ENCODE peak calls at places on chromosome 12, in ten cellular contexts. One of them, this sample, is unnamed.

GRCh38 chr12:95319694-95320331 is 102.2 kb downstream of the VEZT start:
- DNase-seq in activated naive CD4-positive, alpha-beta T cell treated with anti-CD3 and anti-CD28 coated beads, Interleukin-2, amount 50 U/mL, for 72 hours: no peak
- DNase-seq in mucosa of gallbladder: no peak
- DNase-seq in uterus: no peak
- DNase-seq in NCI-H1105 treated with DMSO at 0.1 percent for 48 hours: no peak
- DNase-seq in NCI-H345: no peak
- DNase-seq in choroid plexus epithelial cell: peak; percentile 84
- DNase-seq in hypothalamus: no peak
- DNase-seq in iPS DF 6.9: no peak
- DNase-seq in naive thymus-derived CD8-positive, alpha-beta T cell: no peak
- DNase-seq in this sample: no peak

GRCh38 chr12:38158428-38159091 is 158.0 kb upstream of the ALG10B start:
- DNase-seq in activated naive CD4-positive, alpha-beta T cell treated with anti-CD3 and anti-CD28 coated beads, Interleukin-2, amount 50 U/mL, for 72 hours: no peak
- DNase-seq in mucosa of gallbladder: no peak
- DNase-seq in uterus: no peak
- DNase-seq in NCI-H1105 treated with DMSO at 0.1 percent for 48 hours: no peak
- DNase-seq in NCI-H345: no peak
- DNase-seq in choroid plexus epithelial cell: no peak
- DNase-seq in hypothalamus: no peak
- DNase-seq in iPS DF 6.9: no peak
- DNase-seq in naive thymus-derived CD8-positive, alpha-beta T cell: no peak
- DNase-seq in this sample: no peak

GRCh38 chr12:16603265-16603915 is 2.6 kb downstream of the LMO3 start:
- DNase-seq in activated naive CD4-positive, alpha-beta T cell treated with anti-CD3 and anti-CD28 coated beads, Interleukin-2, amount 50 U/mL, for 72 hours: no peak
- DNase-seq in mucosa of gallbladder: no peak
- DNase-seq in uterus: no peak
- DNase-seq in NCI-H1105 treated with DMSO at 0.1 percent for 48 hours: no peak
- DNase-seq in NCI-H345: peak; percentile 58
- DNase-seq in choroid plexus epithelial cell: no peak
- DNase-seq in hypothalamus: no peak
- DNase-seq in iPS DF 6.9: no peak
- DNase-seq in naive thymus-derived CD8-positive, alpha-beta T cell: no peak
- DNase-seq in this sample: no peak

GRCh38 chr12:11958216-11959091 is 112.3 kb upstream of the BCL2L14 start:
- DNase-seq in activated naive CD4-positive, alpha-beta T cell treated with anti-CD3 and anti-CD28 coated beads, Interleukin-2, amount 50 U/mL, for 72 hours: peak; percentile 64
- DNase-seq in mucosa of gallbladder: no peak
- DNase-seq in uterus: no peak
- DNase-seq in NCI-H1105 treated with DMSO at 0.1 percent for 48 hours: no peak
- DNase-seq in NCI-H345: no peak
- DNase-seq in choroid plexus epithelial cell: peak; percentile 98
- DNase-seq in hypothalamus: no peak
- DNase-seq in iPS DF 6.9: no peak
- DNase-seq in naive thymus-derived CD8-positive, alpha-beta T cell: no peak
- DNase-seq in this sample: peak; percentile 77

GRCh38 chr12:108833757-108834472 is 23.5 kb downstream of the SSH1 start:
- DNase-seq in activated naive CD4-positive, alpha-beta T cell treated with anti-CD3 and anti-CD28 coated beads, Interleukin-2, amount 50 U/mL, for 72 hours: no peak
- DNase-seq in mucosa of gallbladder: peak; percentile 52
- DNase-seq in uterus: peak; percentile 58
- DNase-seq in NCI-H1105 treated with DMSO at 0.1 percent for 48 hours: no peak
- DNase-seq in NCI-H345: no peak
- DNase-seq in choroid plexus epithelial cell: peak; percentile 81
- DNase-seq in hypothalamus: no peak
- DNase-seq in iPS DF 6.9: no peak
- DNase-seq in naive thymus-derived CD8-positive, alpha-beta T cell: no peak
- DNase-seq in this sample: peak; percentile 76

GRCh38 chr12:24839268-24839791 is 109.6 kb downstream of the BCAT1 start:
- DNase-seq in activated naive CD4-positive, alpha-beta T cell treated with anti-CD3 and anti-CD28 coated beads, Interleukin-2, amount 50 U/mL, for 72 hours: peak; percentile 82
- DNase-seq in mucosa of gallbladder: no peak
- DNase-seq in uterus: no peak
- DNase-seq in NCI-H1105 treated with DMSO at 0.1 percent for 48 hours: no peak
- DNase-seq in NCI-H345: no peak
- DNase-seq in choroid plexus epithelial cell: peak; percentile 78
- DNase-seq in hypothalamus: no peak
- DNase-seq in iPS DF 6.9: no peak
- DNase-seq in naive thymus-derived CD8-positive, alpha-beta T cell: no peak
- DNase-seq in this sample: no peak

GRCh38 chr12:13534645-13535398 is 338.3 kb downstream of the EMP1 start:
- DNase-seq in activated naive CD4-positive, alpha-beta T cell treated with anti-CD3 and anti-CD28 coated beads, Interleukin-2, amount 50 U/mL, for 72 hours: no peak
- DNase-seq in mucosa of gallbladder: peak; percentile 57
- DNase-seq in uterus: peak; percentile 18
- DNase-seq in NCI-H1105 treated with DMSO at 0.1 percent for 48 hours: peak; percentile 66
- DNase-seq in NCI-H345: peak; percentile 52
- DNase-seq in choroid plexus epithelial cell: peak; percentile 45
- DNase-seq in hypothalamus: peak; percentile 35
- DNase-seq in iPS DF 6.9: peak; percentile 66
- DNase-seq in naive thymus-derived CD8-positive, alpha-beta T cell: no peak
- DNase-seq in this sample: peak; percentile 7

GRCh38 chr12:13980548-13981295 is 680 bp downstream of the GRIN2B start:
- DNase-seq in activated naive CD4-positive, alpha-beta T cell treated with anti-CD3 and anti-CD28 coated beads, Interleukin-2, amount 50 U/mL, for 72 hours: no peak
- DNase-seq in mucosa of gallbladder: no peak
- DNase-seq in uterus: no peak
- DNase-seq in NCI-H1105 treated with DMSO at 0.1 percent for 48 hours: peak; percentile 53
- DNase-seq in NCI-H345: peak; percentile 37
- DNase-seq in choroid plexus epithelial cell: no peak
- DNase-seq in hypothalamus: no peak
- DNase-seq in iPS DF 6.9: no peak
- DNase-seq in naive thymus-derived CD8-positive, alpha-beta T cell: no peak
- DNase-seq in this sample: no peak

GRCh38 chr12:16110596-16110995 is 166.9 kb downstream of the SLC15A5 start:
- DNase-seq in activated naive CD4-positive, alpha-beta T cell treated with anti-CD3 and anti-CD28 coated beads, Interleukin-2, amount 50 U/mL, for 72 hours: no peak
- DNase-seq in mucosa of gallbladder: no peak
- DNase-seq in uterus: no peak
- DNase-seq in NCI-H1105 treated with DMSO at 0.1 percent for 48 hours: no peak
- DNase-seq in NCI-H345: no peak
- DNase-seq in choroid plexus epithelial cell: no peak
- DNase-seq in hypothalamus: no peak
- DNase-seq in iPS DF 6.9: no peak
- DNase-seq in naive thymus-derived CD8-positive, alpha-beta T cell: no peak
- DNase-seq in this sample: no peak

GRCh38 chr12:51814311-51815088 is 34.0 kb downstream of the FIGNL2 start:
- DNase-seq in activated naive CD4-positive, alpha-beta T cell treated with anti-CD3 and anti-CD28 coated beads, Interleukin-2, amount 50 U/mL, for 72 hours: peak; percentile 81
- DNase-seq in mucosa of gallbladder: peak; percentile 79
- DNase-seq in uterus: peak; percentile 51
- DNase-seq in NCI-H1105 treated with DMSO at 0.1 percent for 48 hours: peak; percentile 32
- DNase-seq in NCI-H345: peak; percentile 69
- DNase-seq in choroid plexus epithelial cell: peak; percentile 72
- DNase-seq in hypothalamus: peak; percentile 47
- DNase-seq in iPS DF 6.9: peak; percentile 68
- DNase-seq in naive thymus-derived CD8-positive, alpha-beta T cell: peak; percentile 42
- DNase-seq in this sample: peak; percentile 72

GRCh38 chr12:45687081-45688015 is 42.2 kb upstream of the ARID2 start:
- DNase-seq in activated naive CD4-positive, alpha-beta T cell treated with anti-CD3 and anti-CD28 coated beads, Interleukin-2, amount 50 U/mL, for 72 hours: no peak
- DNase-seq in mucosa of gallbladder: no peak
- DNase-seq in uterus: no peak
- DNase-seq in NCI-H1105 treated with DMSO at 0.1 percent for 48 hours: no peak
- DNase-seq in NCI-H345: no peak
- DNase-seq in choroid plexus epithelial cell: no peak
- DNase-seq in hypothalamus: no peak
- DNase-seq in iPS DF 6.9: no peak
- DNase-seq in naive thymus-derived CD8-positive, alpha-beta T cell: no peak
- DNase-seq in this sample: no peak

GRCh38 chr12:14396071-14396470 is 30.6 kb downstream of the ATF7IP start:
- DNase-seq in activated naive CD4-positive, alpha-beta T cell treated with anti-CD3 and anti-CD28 coated beads, Interleukin-2, amount 50 U/mL, for 72 hours: no peak
- DNase-seq in mucosa of gallbladder: no peak
- DNase-seq in uterus: no peak
- DNase-seq in NCI-H1105 treated with DMSO at 0.1 percent for 48 hours: peak; percentile 60
- DNase-seq in NCI-H345: no peak
- DNase-seq in choroid plexus epithelial cell: peak; percentile 60
- DNase-seq in hypothalamus: no peak
- DNase-seq in iPS DF 6.9: no peak
- DNase-seq in naive thymus-derived CD8-positive, alpha-beta T cell: no peak
- DNase-seq in this sample: peak; percentile 75

GRCh38 chr12:28987538-28988383 is 161.3 kb upstream of the FAR2 start:
- DNase-seq in activated naive CD4-positive, alpha-beta T cell treated with anti-CD3 and anti-CD28 coated beads, Interleukin-2, amount 50 U/mL, for 72 hours: no peak
- DNase-seq in mucosa of gallbladder: no peak
- DNase-seq in uterus: no peak
- DNase-seq in NCI-H1105 treated with DMSO at 0.1 percent for 48 hours: no peak
- DNase-seq in NCI-H345: no peak
- DNase-seq in choroid plexus epithelial cell: peak; percentile 13
- DNase-seq in hypothalamus: no peak
- DNase-seq in iPS DF 6.9: no peak
- DNase-seq in naive thymus-derived CD8-positive, alpha-beta T cell: no peak
- DNase-seq in this sample: no peak

GRCh38 chr12:64389154-64389553 is 1.4 kb downstream of the C12orf56 start:
- DNase-seq in activated naive CD4-positive, alpha-beta T cell treated with anti-CD3 and anti-CD28 coated beads, Interleukin-2, amount 50 U/mL, for 72 hours: no peak
- DNase-seq in mucosa of gallbladder: no peak
- DNase-seq in uterus: no peak
- DNase-seq in NCI-H1105 treated with DMSO at 0.1 percent for 48 hours: peak; percentile 78
- DNase-seq in NCI-H345: peak; percentile 76
- DNase-seq in choroid plexus epithelial cell: no peak
- DNase-seq in hypothalamus: no peak
- DNase-seq in iPS DF 6.9: no peak
- DNase-seq in naive thymus-derived CD8-positive, alpha-beta T cell: no peak
- DNase-seq in this sample: no peak

GRCh38 chr12:107356266-107356936 is 263.1 kb upstream of the CRY1 start:
- DNase-seq in activated naive CD4-positive, alpha-beta T cell treated with anti-CD3 and anti-CD28 coated beads, Interleukin-2, amount 50 U/mL, for 72 hours: no peak
- DNase-seq in mucosa of gallbladder: no peak
- DNase-seq in uterus: no peak
- DNase-seq in NCI-H1105 treated with DMSO at 0.1 percent for 48 hours: no peak
- DNase-seq in NCI-H345: peak; percentile 10
- DNase-seq in choroid plexus epithelial cell: peak; percentile 92
- DNase-seq in hypothalamus: no peak
- DNase-seq in iPS DF 6.9: no peak
- DNase-seq in naive thymus-derived CD8-positive, alpha-beta T cell: no peak
- DNase-seq in this sample: peak; percentile 29

GRCh38 chr12:120115692-120116442 is 686 bp downstream of the RAB35 start:
- DNase-seq in activated naive CD4-positive, alpha-beta T cell treated with anti-CD3 and anti-CD28 coated beads, Interleukin-2, amount 50 U/mL, for 72 hours: no peak
- DNase-seq in mucosa of gallbladder: no peak
- DNase-seq in uterus: no peak
- DNase-seq in NCI-H1105 treated with DMSO at 0.1 percent for 48 hours: no peak
- DNase-seq in NCI-H345: peak; percentile 22
- DNase-seq in choroid plexus epithelial cell: peak; percentile 50
- DNase-seq in hypothalamus: no peak
- DNase-seq in iPS DF 6.9: no peak
- DNase-seq in naive thymus-derived CD8-positive, alpha-beta T cell: no peak
- DNase-seq in this sample: peak; percentile 49

GRCh38 chr12:123142948-123143752 is 7.7 kb downstream of the PITPNM2 start:
- DNase-seq in activated naive CD4-positive, alpha-beta T cell treated with anti-CD3 and anti-CD28 coated beads, Interleukin-2, amount 50 U/mL, for 72 hours: no peak
- DNase-seq in mucosa of gallbladder: no peak
- DNase-seq in uterus: no peak
- DNase-seq in NCI-H1105 treated with DMSO at 0.1 percent for 48 hours: no peak
- DNase-seq in NCI-H345: peak; percentile 84
- DNase-seq in choroid plexus epithelial cell: peak; percentile 49
- DNase-seq in hypothalamus: no peak
- DNase-seq in iPS DF 6.9: no peak
- DNase-seq in naive thymus-derived CD8-positive, alpha-beta T cell: no peak
- DNase-seq in this sample: peak; percentile 66

GRCh38 chr12:95390192-95390591 is 83.8 kb upstream of the METAP2 start:
- DNase-seq in activated naive CD4-positive, alpha-beta T cell treated with anti-CD3 and anti-CD28 coated beads, Interleukin-2, amount 50 U/mL, for 72 hours: no peak
- DNase-seq in mucosa of gallbladder: no peak
- DNase-seq in uterus: no peak
- DNase-seq in NCI-H1105 treated with DMSO at 0.1 percent for 48 hours: no peak
- DNase-seq in NCI-H345: no peak
- DNase-seq in choroid plexus epithelial cell: no peak
- DNase-seq in hypothalamus: no peak
- DNase-seq in iPS DF 6.9: no peak
- DNase-seq in naive thymus-derived CD8-positive, alpha-beta T cell: no peak
- DNase-seq in this sample: no peak

GRCh38 chr12:66779466-66779865 is 100.6 kb upstream of the GRIP1 start:
- DNase-seq in activated naive CD4-positive, alpha-beta T cell treated with anti-CD3 and anti-CD28 coated beads, Interleukin-2, amount 50 U/mL, for 72 hours: no peak
- DNase-seq in mucosa of gallbladder: no peak
- DNase-seq in uterus: no peak
- DNase-seq in NCI-H1105 treated with DMSO at 0.1 percent for 48 hours: no peak
- DNase-seq in NCI-H345: no peak
- DNase-seq in choroid plexus epithelial cell: no peak
- DNase-seq in hypothalamus: no peak
- DNase-seq in iPS DF 6.9: no peak
- DNase-seq in naive thymus-derived CD8-positive, alpha-beta T cell: no peak
- DNase-seq in this sample: no peak

GRCh38 chr12:110563702-110564470 is 19.2 kb downstream of the PPTC7 start:
- DNase-seq in activated naive CD4-positive, alpha-beta T cell treated with anti-CD3 and anti-CD28 coated beads, Interleukin-2, amount 50 U/mL, for 72 hours: no peak
- DNase-seq in mucosa of gallbladder: no peak
- DNase-seq in uterus: no peak
- DNase-seq in NCI-H1105 treated with DMSO at 0.1 percent for 48 hours: no peak
- DNase-seq in NCI-H345: no peak
- DNase-seq in choroid plexus epithelial cell: peak; percentile 88
- DNase-seq in hypothalamus: no peak
- DNase-seq in iPS DF 6.9: no peak
- DNase-seq in naive thymus-derived CD8-positive, alpha-beta T cell: no peak
- DNase-seq in this sample: peak; percentile 69

GRCh38 chr12:87982208-87982607 is 47.0 kb downstream of the C12orf50 start:
- DNase-seq in activated naive CD4-positive, alpha-beta T cell treated with anti-CD3 and anti-CD28 coated beads, Interleukin-2, amount 50 U/mL, for 72 hours: no peak
- DNase-seq in mucosa of gallbladder: no peak
- DNase-seq in uterus: no peak
- DNase-seq in NCI-H1105 treated with DMSO at 0.1 percent for 48 hours: no peak
- DNase-seq in NCI-H345: no peak
- DNase-seq in choroid plexus epithelial cell: peak; percentile 67
- DNase-seq in hypothalamus: no peak
- DNase-seq in iPS DF 6.9: no peak
- DNase-seq in naive thymus-derived CD8-positive, alpha-beta T cell: no peak
- DNase-seq in this sample: peak; percentile 55

GRCh38 chr12:96473394-96474093 is 15.8 kb upstream of the CFAP54 start:
- DNase-seq in activated naive CD4-positive, alpha-beta T cell treated with anti-CD3 and anti-CD28 coated beads, Interleukin-2, amount 50 U/mL, for 72 hours: no peak
- DNase-seq in mucosa of gallbladder: no peak
- DNase-seq in uterus: no peak
- DNase-seq in NCI-H1105 treated with DMSO at 0.1 percent for 48 hours: no peak
- DNase-seq in NCI-H345: no peak
- DNase-seq in choroid plexus epithelial cell: no peak
- DNase-seq in hypothalamus: no peak
- DNase-seq in iPS DF 6.9: no peak
- DNase-seq in naive thymus-derived CD8-positive, alpha-beta T cell: no peak
- DNase-seq in this sample: no peak

GRCh38 chr12:127726928-127727327 is 540.0 kb upstream of the TMEM132C start:
- DNase-seq in activated naive CD4-positive, alpha-beta T cell treated with anti-CD3 and anti-CD28 coated beads, Interleukin-2, amount 50 U/mL, for 72 hours: no peak
- DNase-seq in mucosa of gallbladder: no peak
- DNase-seq in uterus: no peak
- DNase-seq in NCI-H1105 treated with DMSO at 0.1 percent for 48 hours: no peak
- DNase-seq in NCI-H345: no peak
- DNase-seq in choroid plexus epithelial cell: no peak
- DNase-seq in hypothalamus: no peak
- DNase-seq in iPS DF 6.9: no peak
- DNase-seq in naive thymus-derived CD8-positive, alpha-beta T cell: no peak
- DNase-seq in this sample: no peak

This sample was measured in mesenchymal stem cell.